ENCODE peak calls at places on chromosome 14, in seven cellular contexts. R is iris pigment epithelial cell; V is H54; Y is NCI-H460; F is right atrium auricular region; A is stimulated activated CD4-positive, alpha-beta T cell treated with anti-CD3 and anti-CD28 coated beads, Interleukin-4, amount 100 ng/mL, for 24 hours; B is mucosa of descending colon. E is an unnamed sample.

GRCh38 chr14:55103005-55103640 is 25.9 kb upstream of the LGALS3 start:
- DNase-seq in B (peak; percentile 91), R (peak; percentile 98), F (peak; percentile 88), Y (peak; percentile 94), A (peak; percentile 58), V (peak; percentile 63), E (peak; percentile 51)

GRCh38 chr14:100389497-100390104 is 66.5 kb downstream of the SLC25A47 start:
- DNase-seq in R (no peak), A (no peak), Y (no peak), B (peak; percentile 65), F (no peak), V (no peak), E (no peak)

GRCh38 chr14:103541944-103542544 is 13.0 kb downstream of the TRMT61A start:
- DNase-seq in F (no peak), A (no peak), R (no peak), Y (no peak), B (peak; percentile 57), V (no peak), E (no peak)

GRCh38 chr14:94918896-94919295 is 149.0 kb upstream of the GSC start:
- DNase-seq in B (no peak), Y (no peak), F (no peak), A (no peak), R (no peak), V (no peak), E (no peak)

GRCh38 chr14:77276295-77276935 is 5.4 kb upstream of the NGB start:
- DNase-seq in Y (no peak), B (no peak), R (no peak), V (no peak), F (no peak), A (no peak), E (no peak)

GRCh38 chr14:65939184-65939583 is 526.7 kb downstream of the FUT8 start:
- DNase-seq in A (no peak), V (no peak), Y (no peak), R (no peak), F (no peak), B (no peak), E (no peak)

GRCh38 chr14:71214241-71214640 is 307.0 kb downstream of the PCNX1 start:
- DNase-seq in F (no peak), A (no peak), V (no peak), R (no peak), B (no peak), Y (no peak), E (no peak)

GRCh38 chr14:71824816-71825215 is 107.4 kb upstream of the RGS6 start:
- DNase-seq in A (no peak), V (no peak), F (no peak), Y (no peak), B (no peak), R (no peak), E (no peak)

GRCh38 chr14:54929556-54929955 is 26.9 kb upstream of the GCH1 start:
- DNase-seq in F (no peak), R (no peak), V (no peak), A (no peak), Y (no peak), B (no peak), E (no peak)

GRCh38 chr14:89793367-89793716 is 161.2 kb downstream of the EFCAB11 start:
- DNase-seq in R (no peak), F (no peak), Y (no peak), A (no peak), B (no peak), V (no peak), E (no peak)

GRCh38 chr14:59189281-59189821 is 884 bp downstream of the DAAM1 start:
- DNase-seq in R (peak; percentile 45), V (no peak), Y (no peak), F (no peak), B (peak; percentile 60), A (peak; percentile 22), E (peak; percentile 39)

GRCh38 chr14:72503696-72504368 is 390.1 kb downstream of the DPF3 start:
- DNase-seq in B (no peak), F (peak; percentile 34), A (no peak), R (no peak), V (no peak), Y (no peak), E (no peak)

GRCh38 chr14:100534528-100535286 is 52.5 kb downstream of the BEGAIN start:
- DNase-seq in R (no peak), F (peak; percentile 43), V (peak; percentile 19), Y (no peak), A (peak; percentile 2), B (no peak), E (no peak)

GRCh38 chr14:102838531-102838930 is 61.3 kb downstream of the TRAF3 start:
- DNase-seq in R (no peak), Y (no peak), V (no peak), B (no peak), A (no peak), F (no peak), E (no peak)

GRCh38 chr14:92323031-92323915 is at the start of gene SLC24A4:
- DNase-seq in Y (no peak), A (no peak), B (no peak), F (no peak), R (peak; percentile 11), V (no peak), E (peak; percentile 65)